ENCODE peak calls at places on chromosomes 2 and 18, in six cellular contexts. S is tibial artery, T is NCI-H1048, L is glomerular endothelial cell, Q is HEK293T, U is DMS153. J is an unnamed sample.

GRCh38 chr2:200567932-200568331 is 17.9 kb upstream of the AOX1 start:
- DNase-seq in S (no peak), T (no peak), L (no peak), Q (no peak), U (no peak), J (no peak)

GRCh38 chr2:174117951-174118930 is 130.1 kb downstream of the OLA1 start:
- DNase-seq in S (no peak), T (no peak), L (no peak), Q (no peak), U (no peak), J (no peak)

GRCh38 chr2:127968610-127969339 is 59.1 kb downstream of the SAP130 start:
- DNase-seq in S (no peak), T (no peak), L (no peak), Q (no peak), U (no peak), J (no peak)

GRCh38 chr2:109064660-109065306 is 64.2 kb upstream of the SH3RF3 start:
- DNase-seq in S (no peak), T (no peak), L (no peak), Q (no peak), U (no peak), J (no peak)

GRCh38 chr2:219642465-219643083 is 15.1 kb downstream of the SLC4A3 start:
- DNase-seq in S (peak; percentile 98), T (peak; percentile 93), L (peak; percentile 51), Q (peak; percentile 94), U (peak; percentile 88), J (peak; percentile 95)

GRCh38 chr2:166653185-166653813 is 159.2 kb upstream of the SCN7A start:
- DNase-seq in S (no peak), T (peak; percentile 33), L (no peak), Q (no peak), U (peak; percentile 95), J (no peak)

GRCh38 chr2:121197369-121198091 is 87.5 kb downstream of the TFCP2L1 start:
- DNase-seq in S (peak; percentile 97), T (no peak), L (no peak), Q (no peak), U (no peak), J (no peak)

GRCh38 chr2:128638741-128639477 is 320.2 kb upstream of the HS6ST1 start:
- DNase-seq in S (peak; percentile 17), T (no peak), L (no peak), Q (peak; percentile 53), U (peak; percentile 39), J (no peak)

GRCh38 chr2:207166349-207167128 is 791 bp upstream of the KLF7 start:
- DNase-seq in S (peak; percentile 90), T (no peak), L (no peak), Q (peak; percentile 49), U (peak; percentile 62), J (peak; percentile 47)

GRCh38 chr2:72963423-72964145 is 46.3 kb downstream of the EMX1 start:
- DNase-seq in S (no peak), T (no peak), L (no peak), Q (no peak), U (no peak), J (no peak)

GRCh38 chr18:59833785-59834184 is 66.0 kb upstream of the PMAIP1 start:
- DNase-seq in S (no peak), T (no peak), L (no peak), Q (no peak), U (no peak), J (no peak)

GRCh38 chr2:238586931-238587775 is 160.4 kb downstream of the ASB1 start:
- DNase-seq in S (peak; percentile 48), T (no peak), L (no peak), Q (no peak), U (no peak), J (no peak)

GRCh38 chr2:216985658-216986141 is 125.8 kb upstream of the TNP1 start:
- DNase-seq in S (no peak), T (no peak), L (no peak), Q (no peak), U (peak; percentile 100), J (no peak)

GRCh38 chr2:225566798-225567197 is 167.3 kb downstream of the NYAP2 start:
- DNase-seq in S (no peak), T (no peak), L (no peak), Q (no peak), U (peak; percentile 25), J (no peak)

GRCh38 chr18:21598726-21599584 is 1.5 kb downstream of the ESCO1 start:
- DNase-seq in S (no peak), T (no peak), L (no peak), Q (peak; percentile 21), U (no peak), J (no peak)

GRCh38 chr2:164777847-164778246 is 63.8 kb downstream of the COBLL1 start:
- DNase-seq in S (no peak), T (no peak), L (no peak), Q (no peak), U (no peak), J (no peak)

GRCh38 chr2:217994776-217995274 is 8.0 kb downstream of the TNS1 start:
- DNase-seq in S (no peak), T (no peak), L (no peak), Q (no peak), U (no peak), J (no peak)

GRCh38 chr2:8525582-8526402 is 156.1 kb upstream of the ID2 start:
- DNase-seq in S (peak; percentile 84), T (no peak), L (no peak), Q (peak; percentile 26), U (peak; percentile 99), J (peak; percentile 50)

GRCh38 chr2:241274127-241274526 is 41.3 kb downstream of the HDLBP start:
- DNase-seq in S (no peak), T (no peak), L (no peak), Q (no peak), U (no peak), J (no peak)

GRCh38 chr2:190871539-190871938 is 9.1 kb upstream of the GLS start:
- DNase-seq in S (no peak), T (no peak), L (no peak), Q (no peak), U (no peak), J (no peak)

GRCh38 chr2:118838741-118839455 is 8.6 kb downstream of the EN1 start:
- DNase-seq in S (no peak), T (no peak), L (no peak), Q (no peak), U (no peak), J (no peak)

GRCh38 chr2:19176977-19177376 is 181.4 kb downstream of the OSR1 start:
- DNase-seq in S (no peak), T (no peak), L (no peak), Q (no peak), U (no peak), J (no peak)

GRCh38 chr2:181022652-181023051 is 42.2 kb downstream of the UBE2E3 start:
- DNase-seq in S (no peak), T (no peak), L (no peak), Q (no peak), U (no peak), J (no peak)

GRCh38 chr2:197514754-197515153 is 1.1 kb upstream of the MOB4 start:
- DNase-seq in S (no peak), T (no peak), L (no peak), Q (no peak), U (peak; percentile 1), J (no peak)

GRCh38 chr2:24984912-24985311 is 13.2 kb upstream of the DNAJC27 start:
- DNase-seq in S (no peak), T (no peak), L (no peak), Q (no peak), U (no peak), J (no peak)

GRCh38 chr2:62222674-62223073 is 26.8 kb downstream of the B3GNT2 start:
- DNase-seq in S (no peak), T (no peak), L (no peak), Q (no peak), U (no peak), J (no peak)

GRCh38 chr2:178109813-178110212 is 2.4 kb upstream of the RBM45 start:
- DNase-seq in S (no peak), T (no peak), L (peak; percentile 5), Q (peak; percentile 35), U (peak; percentile 58), J (peak; percentile 24)

GRCh38 chr2:132415256-132416079 is 1.1 kb upstream of the GPR39 start:
- DNase-seq in S (no peak), T (no peak), L (no peak), Q (peak; percentile 10), U (no peak), J (no peak)

GRCh38 chr2:69013123-69013836 is at the start of gene ANTXR1:
- DNase-seq in S (peak; percentile 81), T (peak; percentile 33), L (no peak), Q (peak; percentile 82), U (peak; percentile 48), J (peak; percentile 9)

GRCh38 chr2:236679906-236680305 is 110.3 kb downstream of the ACKR3 start:
- DNase-seq in S (no peak), T (no peak), L (no peak), Q (no peak), U (no peak), J (no peak)

GRCh38 chr2:78355967-78356366 is 669.5 kb upstream of the REG3G start:
- DNase-seq in S (no peak), T (no peak), L (no peak), Q (no peak), U (no peak), J (no peak)

GRCh38 chr2:70088508-70089219 is 1.4 kb downstream of the PCBP1 start:
- DNase-seq in S (no peak), T (no peak), L (no peak), Q (no peak), U (peak; percentile 36), J (no peak)

GRCh38 chr2:72968286-72968685 is 51.0 kb downstream of the EMX1 start:
- DNase-seq in S (no peak), T (no peak), L (no peak), Q (no peak), U (no peak), J (no peak)

GRCh38 chr2:228048838-228049490 is 132.5 kb downstream of the SPHKAP start:
- DNase-seq in S (no peak), T (peak; percentile 36), L (no peak), Q (peak; percentile 52), U (peak; percentile 15), J (no peak)

GRCh38 chr2:200765995-200766660 is 45.6 kb upstream of the BZW1 start:
- DNase-seq in S (no peak), T (no peak), L (no peak), Q (no peak), U (no peak), J (no peak)

GRCh38 chr2:88737385-88737784 is 45.9 kb downstream of the RPIA start:
- DNase-seq in S (no peak), T (no peak), L (peak; percentile 95), Q (no peak), U (no peak), J (no peak)